ENCODE peak calls at places on chromosomes 3 and 15, in seven cellular contexts. K, S, O, C, J, P and E are unnamed samples.
A peak's percentile ranks its signal among the peaks of the same experiment; 100 is the strongest.

GRCh38 chr3:125608419-125608818 is 13.1 kb upstream of the OSBPL11 start:
- DNase-seq in O (no peak), P (no peak), S (no peak), J (no peak), K (no peak), C (no peak), E (peak; percentile 18)

GRCh38 chr3:12758025-12758830 is 831 bp downstream of the TMEM40 start:
- DNase-seq in C (peak; percentile 73), S (peak; percentile 67), K (no peak), P (no peak), O (no peak), J (no peak), E (peak; percentile 53)

GRCh38 chr3:56917740-56918568 is 116.2 kb upstream of the ARHGEF3 start:
- DNase-seq in P (no peak), C (no peak), J (no peak), O (no peak), K (no peak), S (no peak), E (no peak)

GRCh38 chr15:30885814-30886213 is 17.9 kb upstream of the FAN1 start:
- DNase-seq in P (no peak), K (peak; percentile 69), O (peak; percentile 57), C (peak; percentile 29), J (no peak), S (peak; percentile 11), E (peak; percentile 17)

GRCh38 chr15:52295421-52295991 is at the start of gene MYO5C:
- DNase-seq in P (peak; percentile 94), K (peak; percentile 87), J (peak; percentile 52), O (peak; percentile 92), S (no peak), C (no peak), E (peak; percentile 14)

GRCh38 chr3:72194464-72194857 is 409.5 kb upstream of the PROK2 start:
- DNase-seq in O (no peak), K (no peak), C (no peak), J (no peak), S (no peak), P (no peak), E (no peak)

GRCh38 chr3:113063126-113063894 is 72.5 kb downstream of the GTPBP8 start:
- DNase-seq in S (no peak), K (no peak), O (no peak), C (no peak), P (no peak), J (no peak), E (peak; percentile 89)

GRCh38 chr3:35965908-35966307 is 326.6 kb downstream of the ARPP21 start:
- DNase-seq in S (peak; percentile 55), P (no peak), K (peak; percentile 53), O (no peak), C (peak; percentile 30), J (peak; percentile 17), E (peak; percentile 45)

GRCh38 chr3:183500981-183501704 is 54.4 kb downstream of the KLHL6 start:
- DNase-seq in P (no peak), J (no peak), K (no peak), S (no peak), O (no peak), C (no peak), E (no peak)

GRCh38 chr15:50180578-50180977 is 1.4 kb upstream of the SLC27A2 start:
- DNase-seq in C (no peak), J (no peak), O (no peak), K (no peak), S (no peak), P (no peak), E (no peak)

GRCh38 chr15:36407647-36408046 is 171.8 kb upstream of the CDIN1 start:
- DNase-seq in J (no peak), O (no peak), C (peak; percentile 55), K (peak; percentile 16), P (no peak), S (peak; percentile 63), E (no peak)

DNA sequence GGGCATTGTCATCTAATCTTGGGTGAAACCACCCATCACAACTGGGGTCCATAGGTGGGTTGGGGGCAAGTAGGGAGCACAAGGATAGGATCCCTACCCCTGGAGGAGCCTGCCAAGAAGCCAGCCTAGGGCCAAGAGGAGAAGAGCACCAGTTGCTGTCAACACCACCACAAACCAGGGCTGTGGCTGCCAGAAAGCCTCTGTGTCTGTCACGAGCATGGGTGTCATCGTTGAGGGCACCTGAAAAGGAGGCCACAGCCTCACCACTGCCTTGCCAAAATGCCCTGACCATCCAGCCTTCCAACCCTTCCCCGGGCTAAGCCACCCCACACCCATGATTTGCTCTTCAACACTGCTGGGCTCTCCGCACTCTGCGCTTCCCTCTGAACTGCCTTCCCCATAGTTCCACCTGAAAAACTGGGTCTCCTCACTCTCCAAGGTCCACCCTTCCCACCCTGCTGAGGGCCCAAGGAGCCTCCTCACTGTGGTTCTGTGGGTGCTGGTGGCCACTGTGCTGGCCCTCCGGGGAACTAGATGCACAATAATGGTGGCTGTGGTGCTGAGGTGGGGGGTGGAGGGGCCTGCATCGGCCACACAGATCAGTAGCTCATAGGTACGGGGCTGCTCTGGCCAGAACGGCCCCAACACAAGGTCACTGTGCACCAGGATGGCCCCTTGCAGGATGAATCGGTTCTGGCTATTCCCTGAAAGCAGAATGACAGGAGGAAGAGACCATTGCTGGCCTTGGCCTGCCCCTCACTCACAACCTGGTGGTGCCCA is 6.2 kb upstream of the IP6K1 start:
- DNase-seq in P (no peak), O (no peak), S (no peak), C (no peak), J (no peak), K (no peak), E (no peak)
- H2AK5ac ChIP-seq in P (no peak overlapping the region), O (no peak overlapping the region), S (no peak overlapping the region), C (no peak overlapping the region), J (peak overlapping the region; percentile 11), K (no peak overlapping the region), E (no peak overlapping the region)

DNA sequence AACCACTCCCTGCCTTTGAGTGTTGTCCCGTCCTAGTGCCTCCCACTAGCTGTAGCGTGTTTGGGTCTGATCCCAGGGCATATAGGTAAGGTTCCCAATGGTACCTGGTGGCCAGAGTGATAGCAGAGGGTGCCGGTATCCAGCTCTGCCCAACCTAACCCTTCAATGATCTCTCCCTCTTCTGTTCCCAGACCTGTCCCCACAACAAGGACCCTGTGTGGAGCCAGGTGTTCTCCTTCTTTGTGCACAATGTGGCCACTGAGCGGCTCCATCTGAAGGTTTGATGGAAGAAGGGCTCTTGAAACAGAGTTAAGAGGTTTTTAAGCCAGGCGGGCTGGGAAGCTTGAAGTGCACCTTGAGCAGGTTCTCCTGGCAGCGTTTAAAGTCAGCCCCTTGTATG is 35.5 kb downstream of the ESYT3 start:
- DNase-seq in S (no peak), O (no peak), C (no peak), P (peak; percentile 27), K (no peak), J (no peak), E (no peak)
- H3K27ac ChIP-seq in S (no peak overlapping the region), O (no peak overlapping the region), C (no peak overlapping the region), P (no peak overlapping the region), K (no peak overlapping the region), J (no peak overlapping the region), E (no peak overlapping the region)

DNA sequence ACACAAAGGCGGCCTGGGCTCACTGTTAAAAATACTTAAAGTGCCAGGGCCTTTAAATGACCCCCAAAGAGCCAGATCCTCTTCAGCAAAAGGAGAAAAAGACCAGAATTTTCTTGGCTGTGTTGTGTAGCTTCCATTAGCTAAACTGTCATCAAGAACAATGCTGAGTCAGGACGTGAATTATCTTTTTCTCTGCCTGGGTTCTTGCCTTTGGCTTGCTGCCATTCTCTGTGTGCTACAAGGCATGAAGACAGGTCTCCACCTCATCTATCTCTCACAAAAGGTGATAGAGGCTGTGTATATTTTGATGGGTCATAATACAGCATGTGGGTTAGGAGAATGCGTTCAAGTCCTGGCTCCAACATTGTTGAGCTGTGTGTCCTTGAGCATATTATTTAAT is 52.4 kb upstream of the SELENOK start:
- DNase-seq in C (no peak), O (no peak), S (no peak), P (no peak), K (no peak), J (no peak), E (no peak)
- H2AK5ac ChIP-seq in C (no peak overlapping the region), O (no peak overlapping the region), S (no peak overlapping the region), P (no peak overlapping the region), K (no peak overlapping the region), J (no peak overlapping the region), E (no peak overlapping the region)

DNA sequence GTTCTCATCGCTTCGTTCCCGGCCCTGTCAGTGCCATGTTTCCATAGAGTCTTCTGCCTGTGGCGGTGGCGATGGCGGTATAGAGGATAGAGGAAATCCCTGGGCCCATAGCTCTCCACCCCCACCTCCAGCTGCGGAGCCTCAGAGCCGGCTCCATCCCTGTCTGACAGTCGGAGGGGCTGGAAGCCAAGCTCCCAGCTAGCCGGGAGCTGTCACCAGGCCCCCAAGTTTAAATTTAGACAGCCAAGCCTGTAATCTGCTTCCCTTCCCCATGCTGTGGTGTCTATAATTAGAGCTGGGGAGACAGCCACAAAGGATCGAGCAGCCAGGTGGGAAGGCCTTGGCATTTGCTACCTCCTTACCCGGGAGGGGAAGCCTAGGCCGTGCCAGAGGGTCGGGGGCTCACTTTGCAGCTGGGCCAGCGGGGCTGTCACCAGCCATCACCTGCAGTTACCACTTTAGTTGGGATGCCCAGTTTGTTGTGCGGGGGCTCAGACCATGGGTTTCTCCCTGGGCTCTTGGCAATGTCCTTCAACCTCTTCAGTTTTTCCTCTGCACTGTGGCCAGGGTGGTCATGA is 56.3 kb upstream of the SEC13 start:
- DNase-seq in O (no peak), P (no peak), S (no peak), J (no peak), K (no peak), C (no peak), E (no peak)
- H3K27ac ChIP-seq in O (no peak overlapping the region), P (no peak overlapping the region), S (no peak overlapping the region), J (no peak overlapping the region), K (no peak overlapping the region), C (no peak overlapping the region), E (no peak overlapping the region)

GRCh38 chr3:197507081-197507480 is 48.7 kb downstream of the BDH1 start:
- DNase-seq in K (no peak), P (no peak), J (no peak), O (no peak), C (no peak), S (no peak), E (no peak)

GRCh38 chr3:197508924-197509775 is 46.6 kb downstream of the BDH1 start:
- DNase-seq in P (no peak), O (no peak), K (no peak), S (no peak), C (no peak), J (no peak), E (no peak)

GRCh38 chr3:197507541-197507940 is 48.2 kb downstream of the BDH1 start:
- DNase-seq in S (no peak), K (no peak), C (no peak), O (no peak), P (no peak), J (no peak), E (no peak)

GRCh38 chr3:197508511-197508910 is 47.3 kb downstream of the BDH1 start:
- DNase-seq in O (no peak), P (no peak), J (no peak), C (no peak), S (no peak), K (peak; percentile 77), E (no peak)

GRCh38 chr3:197508051-197508451 is 47.7 kb downstream of the BDH1 start:
- DNase-seq in K (peak; percentile 64), J (no peak), O (no peak), C (no peak), P (no peak), S (no peak), E (no peak)
- H2AK5ac ChIP-seq in K (no peak overlapping the region), J (no peak overlapping the region), O (no peak overlapping the region), C (peak overlapping the region; percentile 26), P (no peak overlapping the region), S (no peak overlapping the region), E (no peak overlapping the region)